ENCODE peak calls at places on chromosomes 11 and 22, in ten cellular contexts. Z is tibial artery, I is HepG2, U is H9, P is thyroid gland, F is fibroblast of lung, B is upper lobe of right lung, M is kidney, L is PC-3, J is pancreas. W is an unnamed sample.

GRCh38 chr11:60161766-60162165 is 21.1 kb downstream of the MS4A6A start:
- DNase-seq in Z (no peak), I (no peak), U (no peak), P (no peak), F (no peak), B (no peak), M (no peak), L (no peak), J (no peak), W (no peak)

GRCh38 chr22:31160328-31160978 is 471 bp downstream of the RNF185 start:
- DNase-seq in Z (peak; percentile 36), I (no peak), U (no peak), P (peak; percentile 31), F (peak; percentile 31), B (no peak), M (peak; percentile 73), L (no peak), J (no peak), W (peak; percentile 17)

GRCh38 chr11:131441398-131441797 is 71.0 kb downstream of the NTM start:
- DNase-seq in Z (no peak), I (no peak), U (no peak), P (no peak), F (no peak), B (no peak), M (no peak), L (no peak), J (no peak), W (no peak)

GRCh38 chr11:75203138-75203537 is 37.4 kb upstream of the TPBGL start:
- DNase-seq in Z (no peak), I (no peak), U (no peak), P (no peak), F (no peak), B (peak; percentile 66), M (no peak), L (no peak), J (no peak), W (no peak)

GRCh38 chr11:16775604-16776283 is 37.3 kb downstream of the C11orf58 start:
- DNase-seq in Z (no peak), I (no peak), U (no peak), P (no peak), F (no peak), B (peak; percentile 25), M (no peak), L (no peak), J (no peak), W (no peak)

GRCh38 chr22:36449776-36450175 is 31.7 kb downstream of the TXN2 start:
- DNase-seq in Z (no peak), I (no peak), U (no peak), P (no peak), F (no peak), B (no peak), M (no peak), L (no peak), J (peak; percentile 52), W (no peak)

GRCh38 chr11:123559418-123559817 is 95.0 kb downstream of the SCN3B start:
- DNase-seq in Z (no peak), I (no peak), U (no peak), P (no peak), F (peak; percentile 14), B (no peak), M (no peak), L (no peak), J (no peak), W (no peak)

GRCh38 chr11:69559181-69559580 is 77.7 kb downstream of the LINC01488 start:
- DNase-seq in Z (no peak), I (no peak), U (no peak), P (no peak), F (no peak), B (no peak), M (no peak), L (no peak), J (no peak), W (no peak)

GRCh38 chr11:78365381-78365792 is 52.2 kb downstream of the GAB2 start:
- DNase-seq in Z (no peak), I (peak; percentile 13), U (peak; percentile 86), P (peak; percentile 27), F (no peak), B (no peak), M (no peak), L (peak; percentile 87), J (no peak), W (no peak)

GRCh38 chr11:1358286-1358685 is 31.4 kb upstream of the BRSK2 start:
- DNase-seq in Z (no peak), I (no peak), U (no peak), P (no peak), F (peak; percentile 14), B (no peak), M (peak; percentile 88), L (no peak), J (no peak), W (peak; percentile 51)

GRCh38 chr11:74634537-74634936 is 42.2 kb downstream of the POLD3 start:
- DNase-seq in Z (no peak), I (peak; percentile 18), U (no peak), P (peak; percentile 30), F (peak; percentile 43), B (no peak), M (no peak), L (peak; percentile 81), J (no peak), W (no peak)

GRCh38 chr11:32610926-32611325 is 27.3 kb downstream of the EIF3M start:
- DNase-seq in Z (no peak), I (no peak), U (no peak), P (no peak), F (no peak), B (no peak), M (no peak), L (no peak), J (no peak), W (no peak)

GRCh38 chr11:32616903-32617302 is 33.3 kb downstream of the EIF3M start:
- DNase-seq in Z (no peak), I (no peak), U (no peak), P (no peak), F (no peak), B (no peak), M (no peak), L (no peak), J (no peak), W (no peak)

GRCh38 chr11:32613500-32614151 is 30.0 kb downstream of the EIF3M start:
- DNase-seq in Z (no peak), I (peak; percentile 35), U (no peak), P (no peak), F (no peak), B (no peak), M (no peak), L (no peak), J (no peak), W (no peak)

GRCh38 chr11:32615422-32615821 is 31.8 kb downstream of the EIF3M start:
- DNase-seq in Z (no peak), I (peak; percentile 7), U (no peak), P (no peak), F (peak; percentile 29), B (no peak), M (no peak), L (peak; percentile 28), J (no peak), W (no peak)
- TF ChIP-seq CTCF in Z (no peak), I (peak; percentile 25), U (peak; percentile 53), P (no peak), F (no peak), B (no peak), M (no peak), L (peak; percentile 51), J (no peak), W (no peak)

DNA sequence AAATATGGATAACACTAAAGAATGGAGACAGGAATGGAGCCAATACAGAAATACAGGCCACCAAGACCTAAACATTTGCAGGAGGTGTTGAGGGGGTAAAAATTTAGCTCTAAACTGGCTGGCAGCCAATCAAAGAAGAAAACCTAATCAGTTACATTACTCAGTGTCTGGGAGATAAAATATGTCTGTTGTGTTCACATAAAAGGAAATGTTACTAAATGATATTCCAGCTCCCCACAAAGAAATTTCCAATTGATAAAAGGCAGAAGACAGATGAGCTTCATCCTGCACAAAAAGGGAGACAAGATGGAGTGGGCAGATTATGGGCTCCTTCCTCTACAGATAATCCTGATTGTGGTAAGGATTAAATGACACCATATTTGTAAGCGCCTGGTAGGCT is 223.6 kb upstream of the BLID start:
- DNase-seq in Z (no peak), I (no peak), U (no peak), P (no peak), F (no peak), B (no peak), M (no peak), L (no peak), J (no peak), W (no peak)
- H3K27ac ChIP-seq in Z (peak overlapping the region; percentile 0), I (no peak overlapping the region), U (no peak overlapping the region), P (peak overlapping the region; percentile 61), F (no peak overlapping the region), B (no peak overlapping the region), M (no peak overlapping the region), L (no peak overlapping the region), J (no peak overlapping the region), W (no peak overlapping the region)

GRCh38 chr22:49204599-49205214 is 623.0 kb downstream of the BRD1 start:
- DNase-seq in Z (peak; percentile 10), I (no peak), U (peak; percentile 14), P (no peak), F (no peak), B (peak; percentile 36), M (peak; percentile 37), L (no peak), J (no peak), W (no peak)
- H3K9me3 ChIP-seq in Z (no peaks in the 10 kb centered on the region), I (no peaks in the 10 kb centered on the region), U (no peaks in the 10 kb centered on the region), P (no peaks in the 10 kb centered on the region), F (no peaks in the 10 kb centered on the region), B (no peaks in the 10 kb centered on the region), M (no peaks in the 10 kb centered on the region), L (no peaks in the 10 kb centered on the region), J (no peaks in the 10 kb centered on the region), W (no peaks in the 10 kb centered on the region)

GRCh38 chr11:20632169-20632532 is 32.7 kb downstream of the SLC6A5 start:
- DNase-seq in Z (no peak), I (no peak), U (no peak), P (no peak), F (no peak), B (no peak), M (no peak), L (no peak), J (no peak), W (no peak)

GRCh38 chr11:20631525-20632168 is 32.2 kb downstream of the SLC6A5 start:
- DNase-seq in Z (no peak), I (no peak), U (no peak), P (no peak), F (no peak), B (no peak), M (no peak), L (peak; percentile 23), J (no peak), W (no peak)

GRCh38 chr11:20634781-20635180 is 34.6 kb upstream of the NELL1 start:
- DNase-seq in Z (no peak), I (no peak), U (no peak), P (no peak), F (no peak), B (no peak), M (no peak), L (no peak), J (no peak), W (no peak)

GRCh38 chr11:20638074-20638473 is 31.3 kb upstream of the NELL1 start:
- DNase-seq in Z (no peak), I (no peak), U (no peak), P (no peak), F (no peak), B (no peak), M (no peak), L (no peak), J (no peak), W (no peak)

DNA sequence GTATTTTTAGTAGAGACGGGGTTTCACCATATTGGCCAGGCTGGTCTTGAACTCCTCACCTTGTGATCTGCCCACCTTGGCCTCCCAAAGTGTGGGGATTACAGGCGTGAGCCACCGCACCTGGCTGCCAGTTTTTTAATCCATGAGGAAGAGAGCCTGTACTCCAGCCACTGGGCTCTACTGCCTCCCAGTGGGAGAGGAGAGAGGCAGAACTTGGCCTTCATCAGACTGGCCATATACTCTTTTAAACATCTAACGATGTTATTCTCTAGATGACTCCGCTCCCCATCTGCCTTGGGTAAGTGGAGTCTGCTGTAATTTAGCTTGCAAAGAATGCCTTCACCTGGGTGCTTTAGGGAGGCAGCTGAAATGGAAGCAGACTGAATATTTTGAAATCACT is 34.6 kb downstream of the SLC6A5 start:
- DNase-seq in Z (no peak), I (no peak), U (peak; percentile 50), P (no peak), F (no peak), B (no peak), M (no peak), L (peak; percentile 15), J (no peak), W (no peak)
- TF ChIP-seq CTCF in Z (no peak), I (peak; percentile 36), U (peak; percentile 59), P (no peak), F (no peak), B (no peak), M (no peak), L (peak; percentile 21), J (no peak), W (no peak)